ENCODE peak calls at places on chromosomes 2 and 18, in ten cellular contexts. O is brain microvascular endothelial cell; W is HTR-8/SVneo; A is dermis blood vessel endothelial cell; M is KG1; T is DMS153; H is AG04450; R is activated CD4-positive, alpha-beta T cell treated with anti-CD3 and anti-CD28 coated beads, Interleukin-2, amount 10 ng/mL, durations not matched to agents 7 days and 5 days; P is body of pancreas; F is DMS 273 treated with DMSO at 0.1 percent for 48 hours. Q is an unnamed sample.
A peak's percentile ranks its signal among the peaks of the same experiment; 100 is the strongest.

GRCh38 chr2:241545113-241545512 is 13.4 kb upstream of the BOK start:
- DNase-seq in O (peak; percentile 68), W (no peak), A (peak; percentile 70), M (no peak), T (no peak), H (no peak), R (no peak), P (no peak), F (no peak), Q (no peak)

GRCh38 chr2:216572582-216573578 is 60.3 kb upstream of the IGFBP2 start:
- DNase-seq in O (no peak), W (no peak), A (peak; percentile 76), M (no peak), T (no peak), H (no peak), R (no peak), P (peak; percentile 86), F (no peak), Q (no peak)

GRCh38 chr2:102764083-102764482 is 2.3 kb downstream of the TMEM182 start:
- DNase-seq in O (peak; percentile 25), W (no peak), A (peak; percentile 41), M (no peak), T (no peak), H (no peak), R (no peak), P (no peak), F (no peak), Q (no peak)

GRCh38 chr2:216693414-216694100 is 1.8 kb downstream of the IGFBP5 start:
- DNase-seq in O (no peak), W (no peak), A (no peak), M (no peak), T (no peak), H (no peak), R (no peak), P (no peak), F (no peak), Q (no peak)

GRCh38 chr2:210503622-210504300 is 27.2 kb upstream of the LANCL1 start:
- DNase-seq in O (no peak), W (no peak), A (peak; percentile 21), M (no peak), T (no peak), H (no peak), R (no peak), P (no peak), F (no peak), Q (no peak)

GRCh38 chr18:54127759-54128378 is 96.6 kb downstream of the MBD2 start:
- DNase-seq in O (peak; percentile 53), W (peak; percentile 20), A (peak; percentile 72), M (no peak), T (peak; percentile 7), H (peak; percentile 8), R (peak; percentile 16), P (no peak), F (no peak), Q (peak; percentile 77)

GRCh38 chr18:9902832-9903231 is 11.0 kb upstream of the VAPA start:
- DNase-seq in O (no peak), W (no peak), A (no peak), M (no peak), T (no peak), H (no peak), R (no peak), P (no peak), F (peak; percentile 16), Q (no peak)

GRCh38 chr2:150601280-150602038 is 114.0 kb upstream of the RND3 start:
- DNase-seq in O (peak; percentile 51), W (no peak), A (no peak), M (no peak), T (no peak), H (no peak), R (no peak), P (no peak), F (no peak), Q (no peak)

GRCh38 chr18:69916412-69916811 is 31.3 kb downstream of the CD226 start:
- DNase-seq in O (no peak), W (no peak), A (no peak), M (no peak), T (no peak), H (no peak), R (no peak), P (no peak), F (no peak), Q (no peak)

GRCh38 chr2:100238471-100238870 is 83.8 kb downstream of the LONRF2 start:
- DNase-seq in O (no peak), W (no peak), A (no peak), M (no peak), T (no peak), H (no peak), R (no peak), P (no peak), F (no peak), Q (no peak)

GRCh38 chr2:171404258-171404657 is 29.5 kb downstream of the METTL8 start:
- DNase-seq in O (peak; percentile 83), W (peak; percentile 30), A (peak; percentile 86), M (no peak), T (no peak), H (no peak), R (no peak), P (no peak), F (no peak), Q (peak; percentile 23)